ENCODE peak calls at places on chromosomes 13 and 19, in four cellular contexts. One of them, this sample, is unnamed.

GRCh38 chr13:31595568-31595967 is 143.8 kb upstream of the RXFP2 start:
- DNase-seq in GM03348: peak
- DNase-seq in HT-29: no peak
- DNase-seq in SW 1271: no peak
- DNase-seq in this sample: no peak

GRCh38 chr13:46721054-46721453 is 75.9 kb downstream of the ESD start:
- DNase-seq in HT-29: peak
- DNase-seq in SW 1271: peak
- DNase-seq in GM03348: peak
- DNase-seq in this sample: peak

GRCh38 chr19:13788991-13789390 is 6.3 kb upstream of the ZSWIM4 start:
- DNase-seq in SW 1271: no peak
- DNase-seq in HT-29: no peak
- DNase-seq in GM03348: peak
- DNase-seq in this sample: no peak

GRCh38 chr13:97460004-97460756 is 26.2 kb downstream of the RAP2A start:
- DNase-seq in HT-29: no peak
- DNase-seq in GM03348: peak
- DNase-seq in SW 1271: no peak
- DNase-seq in this sample: no peak

GRCh38 chr13:28001837-28002473 is 13.5 kb upstream of the URAD start:
- DNase-seq in GM03348: no peak
- DNase-seq in SW 1271: no peak
- DNase-seq in HT-29: no peak
- DNase-seq in this sample: no peak

GRCh38 chr19:1113278-1113985 is 9.6 kb downstream of the GPX4 start:
- DNase-seq in SW 1271: peak
- DNase-seq in GM03348: peak
- DNase-seq in HT-29: peak
- DNase-seq in this sample: peak

GRCh38 chr19:58265100-58265499 is 13.7 kb upstream of the ZNF8 start:
- DNase-seq in GM03348: no peak
- DNase-seq in SW 1271: no peak
- DNase-seq in HT-29: no peak
- DNase-seq in this sample: no peak

GRCh38 chr13:108915095-108915633 is 285.8 kb downstream of the MYO16 start:
- DNase-seq in SW 1271: peak
- DNase-seq in HT-29: peak
- DNase-seq in GM03348: peak
- DNase-seq in this sample: no peak

GRCh38 chr13:52652980-52653303 is 306 bp downstream of the SUGT1 start:
- DNase-seq in GM03348: peak
- DNase-seq in SW 1271: no peak
- DNase-seq in HT-29: no peak
- DNase-seq in this sample: no peak

This sample was measured in HCT116.